ENCODE peak calls at places on chromosome 14, in four cellular contexts. A is A549, T is K562, S is suprapubic skin. Z is an unnamed sample.

GRCh38 chr14:101060171-101060601 is 156.7 kb upstream of the RTL1 start:
- DNase-seq in A (no peak), T (no peak), S (no peak), Z (no peak)

GRCh38 chr14:104239185-104239775 is 100.9 kb downstream of the KIF26A start:
- DNase-seq in A (no peak), T (no peak), S (peak; percentile 64), Z (no peak)

GRCh38 chr14:78440351-78440750 is 270.2 kb downstream of the NRXN3 start:
- DNase-seq in A (no peak), T (no peak), S (no peak), Z (no peak)

GRCh38 chr14:99150236-99150635 is 121.8 kb downstream of the BCL11B start:
- DNase-seq in A (no peak), T (no peak), S (peak; percentile 18), Z (no peak)

GRCh38 chr14:73744175-73744867 is 30.1 kb upstream of the PNMA1 start:
- DNase-seq in A (no peak), T (no peak), S (no peak), Z (no peak)

GRCh38 chr14:104443391-104444158 is 136.0 kb upstream of the C14orf180 start:
- DNase-seq in A (peak; percentile 27), T (no peak), S (peak; percentile 76), Z (peak; percentile 83)

GRCh38 chr14:78310263-78310662 is 140.1 kb downstream of the NRXN3 start:
- DNase-seq in A (no peak), T (no peak), S (no peak), Z (no peak)

GRCh38 chr14:30295980-30296379 is 263.0 kb upstream of the G2E3 start:
- DNase-seq in A (no peak), T (peak; percentile 9), S (no peak), Z (no peak)

GRCh38 chr14:64995291-64995690 is 8.6 kb downstream of the FNTB start:
- DNase-seq in A (no peak), T (no peak), S (no peak), Z (no peak)

GRCh38 chr14:78123650-78124253 is 46.4 kb upstream of the NRXN3 start:
- DNase-seq in A (no peak), T (no peak), S (no peak), Z (no peak)

GRCh38 chr14:91228112-91229004 is 16.1 kb downstream of the GPR68 start:
- DNase-seq in A (no peak), T (peak; percentile 42), S (no peak), Z (no peak)

GRCh38 chr14:23492618-23493272 is 23.2 kb downstream of the NGDN start:
- DNase-seq in A (no peak), T (no peak), S (no peak), Z (no peak)

GRCh38 chr14:23861666-23862065 is 91.9 kb upstream of the DHRS4 start:
- DNase-seq in A (peak; percentile 10), T (no peak), S (no peak), Z (no peak)

GRCh38 chr14:90454041-90455000 is 57.5 kb downstream of the CALM1 start:
- DNase-seq in A (peak; percentile 71), T (peak; percentile 97), S (no peak), Z (no peak)

GRCh38 chr14:75981826-75982723 is at the start of gene TGFB3:
- DNase-seq in A (peak; percentile 73), T (peak; percentile 69), S (peak; percentile 94), Z (peak; percentile 98)

GRCh38 chr14:104581521-104581920 is 2.0 kb downstream of the C14orf180 start:
- DNase-seq in A (no peak), T (no peak), S (no peak), Z (no peak)

GRCh38 chr14:29548948-29549370 is 378.7 kb downstream of the PRKD1 start:
- DNase-seq in A (peak; percentile 68), T (peak; percentile 59), S (no peak), Z (no peak)

GRCh38 chr14:64465856-64466554 is 706 bp downstream of the AKAP5 start:
- DNase-seq in A (peak; percentile 31), T (no peak), S (no peak), Z (no peak)

GRCh38 chr14:64663174-64663573 is 41.0 kb upstream of the PLEKHG3 start:
- DNase-seq in A (no peak), T (no peak), S (no peak), Z (no peak)

GRCh38 chr14:80037349-80037748 is 174.0 kb downstream of the DIO2 start:
- DNase-seq in A (no peak), T (no peak), S (no peak), Z (no peak)

GRCh38 chr14:23916038-23916437 is 37.5 kb upstream of the DHRS4 start:
- DNase-seq in A (no peak), T (no peak), S (no peak), Z (no peak)

GRCh38 chr14:102464846-102465341 is 44.7 kb downstream of the ANKRD9 start:
- DNase-seq in A (no peak), T (no peak), S (no peak), Z (no peak)

GRCh38 chr14:94775875-94776217 is 5.9 kb upstream of the GSC start:
- DNase-seq in A (no peak), T (no peak), S (no peak), Z (no peak)

GRCh38 chr14:42480235-42480634 is 873.6 kb downstream of the LRFN5 start:
- DNase-seq in A (no peak), T (no peak), S (no peak), Z (no peak)

DNA sequence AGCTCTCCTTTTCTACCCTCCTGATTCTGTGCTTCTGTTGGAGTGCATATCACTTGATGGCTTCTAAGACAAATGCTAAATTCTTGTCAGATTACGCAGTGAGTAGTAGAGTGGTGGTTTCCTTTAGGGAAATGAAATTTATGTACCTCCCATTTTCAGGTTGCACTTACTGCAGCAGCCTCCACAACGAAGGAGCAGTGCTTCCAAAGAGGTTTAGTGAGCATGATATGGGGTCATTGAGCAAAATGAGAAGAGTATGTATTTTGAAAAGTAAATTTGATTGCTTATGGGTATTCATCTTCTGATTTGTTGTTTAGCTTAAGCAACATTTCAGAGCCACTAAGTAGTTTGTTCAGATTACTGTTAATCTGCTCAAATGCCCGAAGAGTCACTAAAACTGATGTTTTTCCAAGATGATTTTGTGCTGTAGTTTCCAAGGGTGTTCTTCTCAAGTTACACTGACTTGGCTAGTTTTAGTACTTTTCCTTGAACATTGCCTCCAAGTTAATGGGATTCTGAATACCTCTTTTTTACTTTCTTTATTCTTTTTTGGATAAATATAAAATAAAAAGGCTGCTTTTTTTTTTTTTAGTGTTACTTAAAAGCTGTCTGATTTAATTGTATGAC is 493.7 kb downstream of the PCNX1 start:
- DNase-seq in A (no peak), T (no peak), S (no peak), Z (no peak)
- TF ChIP-seq EP300 in A (no peak), T (no peak), S (no peak), Z (no peak)

GRCh38 chr14:61106627-61107147 is 125.6 kb downstream of the SLC38A6 start:
- DNase-seq in A (peak; percentile 20), T (no peak), S (no peak), Z (peak; percentile 72)
- TF ChIP-seq CTCF in A (peak; percentile 19), T (peak; percentile 15), S (no peak), Z (peak; percentile 10)

DNA sequence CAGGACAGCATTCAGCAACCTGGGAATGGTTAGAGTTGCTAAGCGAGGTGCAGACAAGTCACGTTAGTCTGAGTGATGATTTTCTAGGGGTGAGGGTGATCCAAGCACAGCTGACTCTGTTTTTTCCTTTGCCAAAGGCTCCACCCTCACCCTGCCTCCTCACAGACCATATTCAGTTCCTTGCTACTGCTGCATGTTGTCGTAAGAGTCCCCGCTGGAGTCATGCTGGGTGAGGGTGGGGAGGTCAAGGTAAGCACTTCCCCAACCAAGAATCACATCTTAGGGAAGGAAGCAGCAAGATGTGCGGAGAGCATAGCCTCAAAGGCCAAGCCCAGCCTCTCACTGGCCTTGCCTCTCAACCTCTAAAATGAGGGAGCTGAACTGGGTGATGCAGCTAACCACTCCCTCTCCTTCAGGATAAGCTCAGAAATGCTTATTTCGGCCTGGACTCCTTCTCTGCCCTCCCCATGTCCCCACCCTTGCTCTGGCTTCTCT is 66.8 kb upstream of the ACTN1 start:
- DNase-seq in A (no peak), T (no peak), S (no peak), Z (no peak)
- H3K4me3 ChIP-seq in A (no peak overlapping the region), T (no peak overlapping the region), S (no peak overlapping the region), Z (no peak overlapping the region)

DNA sequence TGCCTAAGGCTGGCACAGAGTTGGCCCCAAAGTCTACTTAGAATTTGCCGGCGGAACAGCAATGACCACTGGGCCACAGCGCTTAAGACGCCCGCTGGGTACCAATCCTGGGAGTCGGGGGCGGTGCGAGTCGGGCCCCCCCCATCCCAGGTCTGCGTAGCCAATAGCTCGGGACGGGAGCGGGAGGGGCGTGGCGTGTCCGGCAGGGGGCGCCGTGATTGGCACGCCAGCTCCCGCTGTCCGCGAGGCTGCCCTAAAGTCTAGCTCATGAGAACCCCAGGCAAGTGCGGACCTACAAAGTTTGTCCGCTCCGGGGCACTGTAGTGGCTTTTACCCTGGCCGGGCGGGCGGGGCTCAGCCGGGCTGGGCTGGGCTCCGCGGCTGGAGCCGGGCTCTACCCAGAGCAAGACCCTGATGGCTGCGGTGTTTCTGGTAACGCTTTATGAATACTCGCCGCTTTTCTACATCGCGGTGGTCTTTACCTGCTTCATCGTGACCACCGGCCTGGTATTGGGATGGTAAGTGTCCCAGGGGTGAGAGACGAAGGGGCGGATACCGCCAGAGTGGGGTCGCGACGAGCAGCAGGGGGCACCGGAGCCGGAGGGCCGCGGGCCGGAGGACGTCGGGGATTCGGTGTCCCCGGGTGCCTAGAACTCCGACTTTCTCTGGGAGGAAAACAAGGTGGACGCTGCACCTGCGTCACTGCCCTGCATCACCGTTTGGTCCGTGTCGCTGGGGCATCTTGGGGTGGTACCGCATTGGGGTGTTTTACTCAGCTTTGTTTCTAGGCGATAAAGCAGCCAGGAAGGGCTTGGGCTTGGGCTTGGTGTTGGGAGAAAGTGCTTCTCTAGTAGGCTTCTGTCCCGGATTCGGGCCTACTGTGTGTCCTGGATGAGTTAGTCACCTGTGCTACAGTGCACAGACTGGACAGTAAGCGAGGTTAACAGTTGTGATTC is at the start of gene CGRRF1:
- DNase-seq in A (peak; percentile 98), T (peak; percentile 91), S (peak; percentile 99), Z (peak; percentile 99)
- TF ChIP-seq EP300 in A (no peak), T (peak; percentile 8), S (no peak), Z (no peak)

DNA sequence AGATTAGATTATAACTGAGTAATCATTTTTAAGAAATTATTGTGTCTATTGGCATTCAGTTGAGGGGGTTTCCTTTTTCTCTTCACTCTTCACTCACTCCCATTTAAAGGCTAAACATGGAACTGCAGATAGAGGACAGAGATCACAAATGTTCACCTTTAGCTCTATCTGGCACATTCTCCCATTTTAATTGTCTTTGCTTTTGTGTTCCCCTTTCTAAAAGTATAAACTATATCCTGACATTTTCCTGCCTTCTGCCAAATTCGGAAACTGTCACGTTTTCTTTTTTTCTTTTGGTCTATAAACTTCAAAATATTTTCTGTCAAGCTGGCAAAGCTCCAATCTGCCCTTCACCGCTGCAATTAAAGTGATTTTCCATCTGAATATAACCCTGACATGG is 219.8 kb upstream of the CDKN3 start:
- DNase-seq in A (no peak), T (no peak), S (no peak), Z (no peak)
- TF ChIP-seq CTCF in A (no peak), T (no peak), S (no peak), Z (no peak)

Z was measured in esophagus muscularis mucosa.